ENCODE peak calls at places on chromosomes 1 and 21, in five cellular contexts. I is H9, C is IMR-90, B is neuronal stem cell, L is mesenchymal stem cell. J is an unnamed sample.

GRCh38 chr1:147091801-147092200 is 80.5 kb downstream of the PRKAB2 start:
- DNase-seq in I (no peak), C (no peak), B (no peak), L (no peak), J (peak)

GRCh38 chr1:118151312-118151937 is 33.6 kb downstream of the SPAG17 start:
- DNase-seq in I (peak), C (peak), B (peak), L (peak), J (peak)

GRCh38 chr1:74811421-74812179 is 78.6 kb downstream of the TYW3 start:
- DNase-seq in I (no peak), C (no peak), B (no peak), L (no peak), J (no peak)

GRCh38 chr1:185787238-185787637 is 53.0 kb downstream of the HMCN1 start:
- DNase-seq in I (no peak), C (no peak), B (no peak), L (no peak), J (no peak)

GRCh38 chr1:94362466-94363058 is 55.6 kb upstream of the ABCD3 start:
- DNase-seq in I (no peak), C (peak), B (no peak), L (no peak), J (no peak)

GRCh38 chr1:41418868-41419583 is 57.8 kb downstream of the FOXO6 start:
- DNase-seq in I (peak), C (peak), B (no peak), L (peak), J (peak)

GRCh38 chr21:38229260-38229877 is 27.4 kb upstream of the KCNJ15 start:
- DNase-seq in I (no peak), C (no peak), B (peak), L (peak), J (peak)

GRCh38 chr1:230232352-230232751 is 165.3 kb downstream of the GALNT2 start:
- DNase-seq in I (no peak), C (peak), B (no peak), L (peak), J (no peak)

GRCh38 chr1:2345297-2346075 is 45.9 kb downstream of the MORN1 start:
- DNase-seq in I (no peak), C (no peak), B (no peak), L (no peak), J (no peak)

GRCh38 chr21:37208741-37209225 is 58.4 kb downstream of the VPS26C start:
- DNase-seq in I (no peak), C (no peak), B (no peak), L (no peak), J (no peak)

GRCh38 chr1:179807691-179808485 is 64.8 kb downstream of the FAM163A start:
- DNase-seq in I (no peak), C (peak), B (no peak), L (peak), J (peak)

GRCh38 chr1:112454316-112454715 is 54.4 kb upstream of the WNT2B start:
- DNase-seq in I (no peak), C (no peak), B (no peak), L (no peak), J (peak)

GRCh38 chr1:32539584-32540571 is 651 bp downstream of the ZBTB8A start:
- DNase-seq in I (peak), C (peak), B (peak), L (peak), J (peak)
- H4K8ac ChIP-seq in I (no peak), C (peak), B (no peak), L (peak), J (peak)

GRCh38 chr1:189623336-189623735 is 854.3 kb downstream of the BRINP3 start:
- DNase-seq in I (no peak), C (no peak), B (no peak), L (no peak), J (no peak)

GRCh38 chr1:189633658-189634057 is 844.0 kb downstream of the BRINP3 start:
- DNase-seq in I (no peak), C (no peak), B (no peak), L (no peak), J (no peak)

GRCh38 chr1:189627427-189627826 is 850.2 kb downstream of the BRINP3 start:
- DNase-seq in I (no peak), C (no peak), B (no peak), L (no peak), J (no peak)

GRCh38 chr1:189628857-189629256 is 848.8 kb downstream of the BRINP3 start:
- DNase-seq in I (peak), C (no peak), B (no peak), L (no peak), J (no peak)
- H2AFZ ChIP-seq in I (peak), C (no peak), B (peak), L (no peak), J (no peak)

DNA sequence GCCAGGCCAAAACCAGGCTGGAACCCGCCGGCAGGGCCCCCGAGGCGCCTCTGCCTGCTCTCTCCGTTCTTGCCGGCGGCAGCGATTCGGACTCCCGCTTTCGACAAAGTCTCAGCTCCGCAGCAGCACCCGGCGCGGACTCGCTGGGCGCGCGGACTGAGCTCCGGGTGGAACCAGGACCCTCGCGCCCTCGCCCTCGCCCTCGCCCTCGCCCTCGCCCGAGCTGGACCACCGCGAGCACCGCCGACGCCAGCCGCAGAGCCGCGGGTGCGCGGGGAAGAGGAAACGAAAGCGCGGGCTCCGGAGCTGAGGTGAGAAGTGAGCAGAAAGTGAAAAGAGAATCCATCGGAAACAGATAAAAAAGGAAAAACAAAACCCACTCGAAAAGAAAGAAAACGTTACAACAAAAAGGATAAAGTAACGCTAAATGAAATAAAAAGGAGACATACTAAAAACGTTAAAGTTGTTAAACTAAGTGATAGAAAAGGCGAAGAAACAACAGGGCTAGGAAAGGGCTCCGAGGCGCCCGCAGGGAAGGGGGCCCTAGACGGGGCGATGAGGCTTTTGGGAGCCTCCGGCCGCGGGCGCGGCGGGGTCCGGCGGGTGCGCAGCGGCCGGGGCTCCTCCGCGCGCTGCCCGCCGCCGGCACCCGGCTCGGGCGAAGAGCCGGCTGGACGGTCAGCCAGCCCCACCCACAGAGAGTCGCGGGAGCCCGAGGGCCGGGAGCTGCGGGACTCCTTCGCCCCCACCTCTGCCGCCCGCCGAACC is 64.8 kb downstream of the MEF2D start:
- DNase-seq in I (no peak), C (no peak), B (no peak), L (no peak), J (peak)
- H4K8ac ChIP-seq in I (no peak), C (no peak), B (no peak), L (no peak), J (no peak)

GRCh38 chr21:33395866-33396265 is 7.3 kb upstream of the IFNGR2 start:
- DNase-seq in I (no peak), C (peak), B (no peak), L (peak), J (peak)
- H2AFZ ChIP-seq in I (no peak), C (no peak), B (no peak), L (no peak), J (no peak)

GRCh38 chr1:54805981-54806381 is 4.9 kb upstream of the TTC22 start:
- DNase-seq in I (peak), C (no peak), B (no peak), L (no peak), J (no peak)
- H4K8ac ChIP-seq in I (no peak), C (no peak), B (no peak), L (no peak), J (no peak)